ENCODE peak calls at places on chromosomes 12 and 14, in nine cellular contexts. D is IMR-90, W is body of pancreas, Q is tibial nerve, C is heart left ventricle, E is HCT116, F is upper lobe of left lung, H is uterus, T is adrenal gland. A is an unnamed sample.

GRCh38 chr12:12051668-12052067 is 19.1 kb upstream of the BCL2L14 start:
- DNase-seq in T (no peak), Q (no peak), E (no peak), C (no peak), W (no peak), H (no peak), D (no peak), F (no peak), A (no peak)

GRCh38 chr12:3040026-3040656 is 37.0 kb upstream of the TSPAN9 start:
- DNase-seq in W (no peak), C (no peak), H (no peak), F (no peak), D (no peak), T (no peak), Q (no peak), E (no peak), A (no peak)

GRCh38 chr12:132390287-132391076 is 61.1 kb upstream of the GALNT9 start:
- DNase-seq in T (no peak), E (no peak), C (peak; percentile 9), D (no peak), Q (no peak), W (no peak), H (no peak), F (no peak), A (no peak)

GRCh38 chr12:47828008-47828966 is 8.6 kb upstream of the HDAC7 start:
- DNase-seq in F (no peak), Q (no peak), E (no peak), C (peak; percentile 74), H (no peak), T (no peak), W (no peak), D (no peak), A (no peak)

GRCh38 chr12:63822352-63822751 is 22.1 kb upstream of the SRGAP1 start:
- DNase-seq in D (peak; percentile 82), Q (no peak), T (no peak), C (no peak), H (no peak), E (no peak), W (no peak), F (no peak), A (no peak)

GRCh38 chr12:115322275-115322674 is 638.3 kb upstream of the TBX3 start:
- DNase-seq in Q (no peak), T (no peak), C (no peak), H (no peak), W (no peak), F (no peak), E (no peak), D (peak; percentile 76), A (no peak)

GRCh38 chr14:104090071-104090748 is 4.7 kb downstream of the ASPG start:
- DNase-seq in Q (no peak), W (no peak), C (peak; percentile 24), H (no peak), T (no peak), F (no peak), E (no peak), D (no peak), A (no peak)

GRCh38 chr14:77498120-77498979 is at the start of gene ISM2:
- DNase-seq in C (peak; percentile 30), W (peak; percentile 29), T (peak; percentile 42), D (peak; percentile 28), E (no peak), H (peak; percentile 33), Q (no peak), F (peak; percentile 20), A (peak; percentile 47)

GRCh38 chr12:26373606-26374495 is 178.5 kb downstream of the SSPN start:
- DNase-seq in T (no peak), E (no peak), C (no peak), D (no peak), F (no peak), Q (no peak), W (no peak), H (no peak), A (no peak)

GRCh38 chr14:104794099-104794498 is 1.4 kb downstream of the AKT1 start:
- DNase-seq in D (peak; percentile 66), T (peak; percentile 79), W (peak; percentile 31), F (peak; percentile 82), H (no peak), C (peak; percentile 67), Q (no peak), E (no peak), A (no peak)

GRCh38 chr14:100731846-100732765 is 5.4 kb downstream of the DLK1 start:
- DNase-seq in H (no peak), D (no peak), Q (no peak), F (no peak), C (peak; percentile 15), E (no peak), T (no peak), W (no peak), A (no peak)

GRCh38 chr12:25759752-25760151 is 198.7 kb upstream of the RASSF8 start:
- DNase-seq in H (no peak), C (no peak), T (no peak), Q (no peak), D (peak; percentile 25), W (no peak), F (no peak), E (no peak), A (no peak)

GRCh38 chr14:61485670-61486069 is 164.3 kb downstream of the PRKCH start:
- DNase-seq in H (no peak), C (no peak), D (no peak), E (no peak), T (no peak), Q (no peak), W (no peak), F (no peak), A (no peak)

GRCh38 chr14:36747411-36748184 is 85.9 kb downstream of the PAX9 start:
- DNase-seq in D (no peak), E (no peak), H (no peak), F (no peak), Q (no peak), C (no peak), W (no peak), T (no peak), A (no peak)

GRCh38 chr14:49106721-49107689 is 479.2 kb downstream of the RPS29 start:
- DNase-seq in W (no peak), Q (no peak), D (peak; percentile 47), F (no peak), T (peak; percentile 19), H (no peak), E (no peak), C (no peak), A (no peak)

GRCh38 chr14:22821193-22822016 is 6.2 kb upstream of the SLC7A7 start:
- DNase-seq in W (peak; percentile 81), T (no peak), E (no peak), Q (no peak), D (no peak), H (no peak), F (no peak), C (no peak), A (no peak)

GRCh38 chr14:32950584-32950983 is 11.9 kb downstream of the NPAS3 start:
- DNase-seq in Q (no peak), T (no peak), H (no peak), E (no peak), W (no peak), C (no peak), D (no peak), F (no peak), A (no peak)

GRCh38 chr14:99968931-99969330 is 96.3 kb upstream of the EVL start:
- DNase-seq in W (no peak), D (peak; percentile 44), C (no peak), Q (no peak), F (no peak), T (no peak), H (no peak), E (no peak), A (no peak)

DNA sequence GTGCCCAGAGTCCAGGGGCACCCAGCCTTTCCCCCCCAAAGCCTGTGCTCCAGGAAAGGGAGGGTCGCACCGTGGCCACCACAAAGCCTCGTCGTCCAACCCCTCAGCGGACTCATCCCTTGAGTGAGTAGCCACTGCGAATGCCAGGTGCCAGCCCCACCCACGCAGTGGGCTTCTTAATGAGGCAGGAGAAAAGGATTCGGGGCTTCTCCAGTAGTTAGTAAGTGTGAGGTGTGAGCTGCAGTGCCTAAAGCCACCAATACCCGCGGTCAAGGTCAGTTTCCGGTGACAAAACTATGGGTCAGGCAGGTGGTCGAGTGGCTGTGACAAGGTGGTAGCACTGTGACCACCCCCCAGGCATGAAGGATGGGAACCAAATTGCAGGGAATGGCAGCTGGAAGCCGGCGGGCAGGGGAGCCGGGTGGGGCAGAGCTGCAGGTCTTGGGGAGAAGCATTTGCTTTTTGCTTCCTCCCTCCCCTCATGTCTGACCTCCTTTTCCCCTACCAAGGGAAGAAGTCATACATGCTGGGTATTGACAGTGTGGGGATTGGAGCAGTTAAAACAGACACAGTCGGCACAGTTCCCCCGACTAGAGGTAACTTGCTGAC is 8.0 kb downstream of the RAN start:
- DNase-seq in Q (no peak), E (no peak), F (no peak), H (no peak), D (no peak), C (no peak), T (no peak), W (no peak), A (no peak)
- TF ChIP-seq POLR2A in Q (no peak), E (no peak), F (no peak), H (no peak), D (no peak), C (no peak), T (no peak), W (no peak), A (no peak)

DNA sequence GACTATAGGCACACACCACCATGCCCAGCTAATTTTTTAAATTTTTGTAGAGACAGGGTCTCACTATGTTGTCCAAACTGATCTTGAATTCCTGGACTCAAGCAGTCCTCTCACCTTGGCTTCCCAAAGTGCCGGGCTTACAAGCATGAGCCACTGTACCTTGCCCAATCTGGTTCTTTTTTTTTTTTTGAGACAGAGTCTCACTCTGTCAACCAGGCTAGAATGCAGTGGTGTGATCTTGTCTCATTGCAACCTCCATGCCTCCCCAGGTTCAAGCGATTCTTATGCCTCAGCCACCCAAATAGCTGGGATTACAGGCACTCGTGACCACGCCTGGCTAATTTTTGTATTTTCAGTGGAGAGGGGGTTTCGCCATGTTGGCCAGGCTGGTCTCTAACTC is 15.4 kb downstream of the MRPL42 start:
- DNase-seq in Q (no peak), F (no peak), E (no peak), W (no peak), H (no peak), T (no peak), D (no peak), C (no peak), A (no peak)
- H3K27ac ChIP-seq in Q (no peak overlapping the region), F (no peak overlapping the region), E (no peak overlapping the region), W (no peak overlapping the region), H (no peak overlapping the region), T (no peak overlapping the region), D (no peak overlapping the region), C (no peak overlapping the region), A (no peak overlapping the region)

DNA sequence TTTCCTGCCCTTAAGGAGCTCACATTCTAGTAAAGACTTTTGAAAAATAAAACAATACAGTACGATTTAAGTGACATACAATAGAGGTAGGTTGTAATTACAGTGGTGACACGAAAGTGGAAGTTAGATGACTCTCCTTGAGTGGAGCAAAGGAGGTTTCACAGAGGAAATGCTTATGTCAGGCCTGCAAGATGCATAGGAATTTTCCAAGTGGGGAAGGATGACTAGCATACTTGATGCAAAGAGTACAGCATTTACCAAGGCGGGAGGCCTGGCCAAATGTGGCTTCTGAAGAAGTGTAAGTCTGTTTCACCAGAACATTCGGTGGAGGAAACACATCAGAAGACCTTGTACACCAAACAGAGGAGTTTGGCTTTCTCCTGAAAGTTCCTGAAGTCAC is 55.2 kb downstream of the ERO1A start:
- DNase-seq in T (no peak), D (no peak), Q (no peak), C (no peak), W (no peak), F (no peak), H (no peak), E (no peak), A (no peak)
- H3K36me3 ChIP-seq in T (peaks cover 18% of the 10 kb centered on the region), D (peaks cover 8% of the 10 kb centered on the region), Q (no peaks in the 10 kb centered on the region), C (peaks cover 53% of the 10 kb centered on the region), W (no peaks in the 10 kb centered on the region), F (peaks cover 5% of the 10 kb centered on the region), H (no peaks in the 10 kb centered on the region), E (peaks cover 7% of the 10 kb centered on the region), A (peaks cover 6% of the 10 kb centered on the region)

GRCh38 chr12:122090759-122091535 is 12.4 kb downstream of the MLXIP start:
- DNase-seq in T (no peak), C (peak; percentile 36), E (no peak), Q (no peak), H (peak; percentile 68), W (peak; percentile 40), F (peak; percentile 64), D (peak; percentile 99), A (peak; percentile 65)
- TF ChIP-seq POLR2A in T (no peak), C (no peak), E (no peak), Q (no peak), H (no peak), W (no peak), F (no peak), D (peak; percentile 56), A (no peak)